ENCODE peak calls at places on chromosomes 2 and 18, in five cellular contexts. Y is sciatic nerve; F is progenitor cell of endocrine pancreas; O is A172; Q is stimulated activated CD8-positive, alpha-beta memory T cell treated with anti-CD3 and anti-CD28 coated beads, Interleukin-4, amount 100 ng/mL, for 1 hour. Z is an unnamed sample.

GRCh38 chr2:27096748-27097297 is 10.3 kb downstream of the KHK start:
- DNase-seq in F (no peak), O (no peak), Y (no peak), Q (no peak), Z (no peak)

GRCh38 chr18:27843783-27844415 is 333.0 kb downstream of the CDH2 start:
- DNase-seq in Y (no peak), O (peak), Q (no peak), F (no peak), Z (peak)

GRCh38 chr18:55861266-55861665 is 273.3 kb upstream of the TCF4 start:
- DNase-seq in Q (no peak), F (no peak), O (no peak), Y (no peak), Z (no peak)

GRCh38 chr2:239765911-239766310 is 259.2 kb downstream of the NDUFA10 start:
- DNase-seq in F (no peak), Y (peak), O (no peak), Q (no peak), Z (no peak)

GRCh38 chr2:42809876-42810125 is 17.4 kb upstream of the HAAO start:
- DNase-seq in F (peak), O (peak), Q (peak), Y (peak), Z (no peak)

GRCh38 chr2:106516436-106516835 is 29.3 kb downstream of the CD8B2 start:
- DNase-seq in Q (no peak), Y (no peak), O (no peak), F (no peak), Z (no peak)

GRCh38 chr18:73954267-73954666 is 193.4 kb downstream of the FBXO15 start:
- DNase-seq in O (no peak), F (no peak), Q (no peak), Y (no peak), Z (no peak)

GRCh38 chr2:15793978-15794377 is 146.4 kb upstream of the MYCN start:
- DNase-seq in F (no peak), Y (no peak), Q (no peak), O (no peak), Z (no peak)

GRCh38 chr18:48058486-48058885 is 128.0 kb upstream of the SMAD2 start:
- DNase-seq in O (no peak), Y (no peak), Q (no peak), F (no peak), Z (no peak)

GRCh38 chr2:121044412-121044811 is 240.6 kb downstream of the TFCP2L1 start:
- DNase-seq in O (no peak), Y (peak), F (no peak), Q (no peak), Z (no peak)

GRCh38 chr2:95056461-95057459 is 31.3 kb downstream of the MAL start:
- DNase-seq in Q (no peak), F (no peak), O (peak), Y (peak), Z (peak)

GRCh38 chr2:161122772-161123530 is 37.3 kb upstream of the TANK start:
- DNase-seq in O (peak), F (no peak), Q (no peak), Y (no peak), Z (peak)

GRCh38 chr18:2302628-2303516 is 268.4 kb downstream of the METTL4 start:
- DNase-seq in F (no peak), Q (no peak), Y (no peak), O (peak), Z (no peak)

GRCh38 chr18:33835419-33835818 is 257.4 kb downstream of the ASXL3 start:
- DNase-seq in O (no peak), F (no peak), Y (no peak), Q (no peak), Z (no peak)

GRCh38 chr2:8966123-8966908 is 37.2 kb downstream of the MBOAT2 start:
- DNase-seq in Y (no peak), O (no peak), F (no peak), Q (no peak), Z (no peak)